ENCODE peak calls at places on chromosomes 13 and 19, in eight cellular contexts. H, L, E, Y, Q, A, S and P are unnamed samples.

GRCh38 chr13:21837841-21838551 is 167.1 kb downstream of the FGF9 start:
- DNase-seq in Y (no peak), Q (no peak), H (no peak), L (no peak), E (no peak), A (no peak), S (no peak), P (peak; percentile 10)

GRCh38 chr13:74024856-74025255 is 109.3 kb downstream of the KLF12 start:
- DNase-seq in Y (no peak), S (no peak), A (no peak), L (no peak), H (no peak), Q (no peak), E (no peak), P (no peak)

GRCh38 chr13:89455741-89456140 is 1784.6 kb downstream of the SLITRK5 start:
- DNase-seq in Y (peak; percentile 74), E (no peak), S (no peak), L (no peak), H (no peak), A (no peak), Q (no peak), P (no peak)

GRCh38 chr19:5926641-5927438 is 12.8 kb downstream of the CAPS start:
- DNase-seq in Q (peak; percentile 67), Y (no peak), A (no peak), L (no peak), S (peak; percentile 47), H (no peak), E (no peak), P (no peak)

GRCh38 chr13:37595162-37595561 is 3.4 kb downstream of the POSTN start:
- DNase-seq in L (no peak), E (no peak), H (no peak), A (no peak), S (no peak), Q (no peak), Y (peak; percentile 29), P (no peak)

GRCh38 chr13:111046590-111047141 is 68.4 kb upstream of the ARHGEF7 start:
- DNase-seq in Y (no peak), H (no peak), E (no peak), A (no peak), S (no peak), L (no peak), Q (no peak), P (no peak)

GRCh38 chr19:33114302-33114701 is 17.6 kb upstream of the WDR88 start:
- DNase-seq in Q (no peak), E (no peak), S (no peak), L (no peak), H (no peak), A (no peak), Y (no peak), P (peak; percentile 59)

GRCh38 chr19:41916033-41916424 is 12.2 kb downstream of the ERFL start:
- DNase-seq in L (no peak), S (no peak), Q (no peak), E (no peak), A (no peak), Y (no peak), H (peak; percentile 54), P (no peak)

GRCh38 chr13:77448689-77449088 is 86.8 kb upstream of the SCEL start:
- DNase-seq in L (no peak), Y (no peak), A (no peak), S (no peak), Q (no peak), H (no peak), E (no peak), P (no peak)

GRCh38 chr13:109500146-109500773 is 286.1 kb downstream of the IRS2 start:
- DNase-seq in A (no peak), Y (no peak), L (no peak), E (no peak), S (no peak), Q (no peak), H (no peak), P (no peak)

GRCh38 chr19:35490364-35490763 is at the start of gene KRTDAP:
- DNase-seq in A (no peak), H (no peak), Q (no peak), L (no peak), S (no peak), E (no peak), Y (no peak), P (no peak)

GRCh38 chr19:10193666-10194499 is 870 bp downstream of the DNMT1 start:
- DNase-seq in A (no peak), Y (peak; percentile 47), S (no peak), L (no peak), E (no peak), H (no peak), Q (no peak), P (no peak)

GRCh38 chr13:33279898-33280549 is 5.5 kb downstream of the STARD13 start:
- DNase-seq in S (no peak), E (no peak), Q (no peak), H (no peak), Y (peak; percentile 94), A (no peak), L (no peak), P (peak; percentile 29)

GRCh38 chr13:111394211-111394922 is 73.9 kb downstream of the TEX29 start:
- DNase-seq in S (no peak), H (no peak), L (no peak), Q (no peak), A (no peak), E (no peak), Y (no peak), P (no peak)

GRCh38 chr19:45693168-45693788 is 812 bp downstream of the QPCTL start:
- DNase-seq in Y (peak; percentile 79), L (peak; percentile 88), Q (no peak), H (peak; percentile 78), E (no peak), S (peak; percentile 70), A (peak; percentile 79), P (peak; percentile 92)

GRCh38 chr19:51402117-51402516 is 11.7 kb upstream of the C19orf84 start:
- DNase-seq in S (no peak), L (no peak), Q (no peak), E (no peak), Y (no peak), A (no peak), H (no peak), P (no peak)

GRCh38 chr19:51410950-51411748 is 6.3 kb downstream of the SIGLEC10 start:
- DNase-seq in E (no peak), A (no peak), S (no peak), Y (no peak), L (no peak), Q (no peak), H (no peak), P (no peak)

DNA sequence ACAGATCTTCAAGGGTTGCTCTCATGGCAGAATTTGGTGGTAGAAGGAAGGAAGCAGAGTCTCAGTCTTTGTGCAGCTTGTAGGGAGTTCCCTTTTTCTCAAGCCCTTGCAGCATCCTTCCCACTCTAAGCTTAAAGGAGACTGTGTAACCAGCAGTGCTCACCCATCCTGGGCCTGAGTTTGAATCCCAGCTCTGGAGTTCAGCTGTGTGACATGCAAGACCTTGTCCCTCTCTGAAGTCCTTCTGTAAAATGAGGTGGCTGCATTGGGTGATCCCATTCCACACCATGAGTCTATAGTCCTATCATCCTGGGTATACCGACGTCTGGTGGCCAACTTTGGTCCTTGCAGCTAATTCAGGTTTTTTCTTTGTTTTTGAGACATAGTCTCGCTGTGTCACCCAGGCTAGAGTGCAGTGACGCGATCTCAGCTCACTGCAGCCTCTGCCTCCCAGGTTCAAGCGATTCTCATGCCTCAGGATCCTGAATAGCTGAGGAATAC is 9.8 kb downstream of the SIGLEC10 start:
- DNase-seq in Q (no peak), Y (peak; percentile 26), A (no peak), H (no peak), E (no peak), S (no peak), L (no peak), P (peak; percentile 57)
- TF ChIP-seq CTCF in Q (peak; percentile 23), Y (no peak), A (no peak), H (peak; percentile 45), E (peak; percentile 14), S (peak; percentile 14), L (peak; percentile 54), P (peak; percentile 51)

GRCh38 chr19:50344661-50345318 is 15.6 kb upstream of the KCNC3 start:
- DNase-seq in A (no peak), Q (no peak), H (no peak), S (no peak), Y (no peak), L (no peak), E (no peak), P (no peak)
- TF ChIP-seq CTCF in A (no peak), Q (no peak), H (no peak), S (no peak), Y (no peak), L (no peak), E (no peak), P (no peak)

GRCh38 chr13:69591437-69591836 is 516.2 kb upstream of the ATXN8OS start:
- DNase-seq in Y (no peak), L (no peak), E (no peak), Q (no peak), S (no peak), A (no peak), H (no peak), P (no peak)

GRCh38 chr13:69589531-69589930 is 518.1 kb upstream of the ATXN8OS start:
- DNase-seq in A (no peak), E (no peak), Y (no peak), Q (no peak), S (no peak), L (no peak), H (no peak), P (no peak)

GRCh38 chr13:69580255-69580654 is 527.4 kb upstream of the ATXN8OS start:
- DNase-seq in H (no peak), L (no peak), A (no peak), S (no peak), Y (no peak), E (no peak), Q (no peak), P (no peak)

GRCh38 chr13:69585656-69586055 is 522.0 kb upstream of the ATXN8OS start:
- DNase-seq in Q (no peak), A (no peak), Y (no peak), E (no peak), H (no peak), L (no peak), S (no peak), P (no peak)
- TF ChIP-seq CTCF in Q (no peak), A (no peak), Y (no peak), E (no peak), H (no peak), L (peak; percentile 42), S (no peak), P (no peak)

DNA sequence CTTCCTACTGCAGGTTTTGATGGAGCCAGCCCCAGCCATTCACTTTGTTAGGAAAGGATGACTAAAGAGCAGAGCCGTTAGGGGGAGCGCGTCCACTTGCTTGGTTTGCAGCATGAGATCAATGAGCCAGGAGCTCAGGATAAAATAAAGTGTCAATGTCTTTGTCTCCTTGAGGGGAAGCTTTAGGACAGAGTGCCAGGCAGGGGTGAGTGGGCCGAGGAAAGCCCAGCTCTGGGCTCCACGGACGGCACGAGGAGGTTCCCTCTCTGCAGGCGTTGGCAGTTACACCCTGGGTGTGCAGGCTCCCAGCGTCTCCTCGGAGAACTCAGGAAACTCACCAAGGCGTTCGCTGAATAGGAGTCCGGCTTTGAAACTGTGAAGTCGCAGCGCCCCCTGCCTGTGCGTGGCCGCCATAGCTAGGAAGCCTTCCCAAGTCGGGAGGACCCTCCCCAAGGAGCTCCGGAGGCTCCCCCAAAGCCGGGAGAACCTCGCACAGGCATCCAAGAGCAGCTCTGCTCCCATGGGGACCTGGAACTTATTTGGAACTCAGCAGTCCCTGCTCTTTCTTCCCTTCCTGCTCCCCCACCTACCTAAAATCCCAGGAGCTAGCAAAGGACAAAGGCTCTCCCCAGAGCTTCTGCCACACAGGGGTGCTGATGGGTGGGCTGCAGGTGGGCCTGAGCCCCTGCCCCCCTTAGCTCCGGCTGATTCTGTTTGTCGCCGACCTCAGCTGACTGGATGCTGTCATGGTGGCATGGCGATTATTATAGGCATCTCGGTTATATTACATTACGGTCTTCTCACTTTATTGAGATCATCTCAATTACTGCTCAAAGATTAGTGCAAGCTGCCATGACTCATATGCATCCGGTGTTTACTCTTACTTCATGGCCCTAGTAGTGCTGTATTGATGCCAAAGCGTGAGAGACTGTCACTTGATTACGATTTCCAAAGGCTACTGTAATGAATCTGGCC is 34.4 kb downstream of the GSX1 start:
- DNase-seq in A (peak; percentile 67), E (peak; percentile 10), Q (peak; percentile 47), S (peak; percentile 60), L (peak; percentile 92), H (peak; percentile 52), Y (peak; percentile 87), P (peak; percentile 80)
- TF ChIP-seq CTCF in A (no peak), E (peak; percentile 95), Q (peak; percentile 94), S (peak; percentile 93), L (peak; percentile 94), H (peak; percentile 78), Y (peak; percentile 95), P (peak; percentile 83)